ENCODE peak calls at places on chromosome 10, in five cellular contexts. One of them, this sample, is unnamed.

GRCh38 chr10:59465089-59465488 is 102.7 kb upstream of the FAM13C start:
- DNase-seq in sciatic nerve: no peak
- DNase-seq in AG08396: peak
- DNase-seq in posterior cingulate gyrus: no peak
- DNase-seq in NCI-H510A treated with DMSO at 0.1 percent for 48 hours: peak
- DNase-seq in this sample: no peak

GRCh38 chr10:73979428-73980407 is 18.2 kb upstream of the VCL start:
- DNase-seq in NCI-H510A treated with DMSO at 0.1 percent for 48 hours: no peak
- DNase-seq in sciatic nerve: no peak
- DNase-seq in posterior cingulate gyrus: no peak
- DNase-seq in AG08396: no peak
- DNase-seq in this sample: no peak

GRCh38 chr10:3782099-3782455 is 2.9 kb downstream of the KLF6 start:
- DNase-seq in AG08396: peak
- DNase-seq in NCI-H510A treated with DMSO at 0.1 percent for 48 hours: no peak
- DNase-seq in sciatic nerve: no peak
- DNase-seq in posterior cingulate gyrus: no peak
- DNase-seq in this sample: no peak

GRCh38 chr10:113907166-113907565 is 52.7 kb downstream of the NHLRC2 start:
- DNase-seq in AG08396: no peak
- DNase-seq in NCI-H510A treated with DMSO at 0.1 percent for 48 hours: no peak
- DNase-seq in sciatic nerve: no peak
- DNase-seq in posterior cingulate gyrus: no peak
- DNase-seq in this sample: no peak

GRCh38 chr10:103481974-103482531 is 3.0 kb upstream of the CALHM3 start:
- DNase-seq in sciatic nerve: no peak
- DNase-seq in NCI-H510A treated with DMSO at 0.1 percent for 48 hours: peak
- DNase-seq in posterior cingulate gyrus: no peak
- DNase-seq in AG08396: peak
- DNase-seq in this sample: no peak

GRCh38 chr10:91422915-91423314 is 12.8 kb downstream of the HECTD2 start:
- DNase-seq in AG08396: no peak
- DNase-seq in sciatic nerve: no peak
- DNase-seq in posterior cingulate gyrus: no peak
- DNase-seq in NCI-H510A treated with DMSO at 0.1 percent for 48 hours: no peak
- DNase-seq in this sample: no peak

GRCh38 chr10:66215005-66215404 is 710.8 kb upstream of the LRRTM3 start:
- DNase-seq in AG08396: no peak
- DNase-seq in NCI-H510A treated with DMSO at 0.1 percent for 48 hours: no peak
- DNase-seq in posterior cingulate gyrus: no peak
- DNase-seq in sciatic nerve: no peak
- DNase-seq in this sample: no peak

GRCh38 chr10:78688945-78689935 is 379.5 kb upstream of the ZMIZ1 start:
- DNase-seq in sciatic nerve: no peak
- DNase-seq in posterior cingulate gyrus: peak
- DNase-seq in NCI-H510A treated with DMSO at 0.1 percent for 48 hours: peak
- DNase-seq in AG08396: peak
- DNase-seq in this sample: no peak

GRCh38 chr10:71068811-71069411 is 143.5 kb upstream of the UNC5B start:
- DNase-seq in AG08396: peak
- DNase-seq in sciatic nerve: no peak
- DNase-seq in posterior cingulate gyrus: peak
- DNase-seq in NCI-H510A treated with DMSO at 0.1 percent for 48 hours: no peak
- DNase-seq in this sample: peak

GRCh38 chr10:20040012-20040411 is 223.8 kb downstream of the PLXDC2 start:
- DNase-seq in posterior cingulate gyrus: no peak
- DNase-seq in sciatic nerve: no peak
- DNase-seq in NCI-H510A treated with DMSO at 0.1 percent for 48 hours: no peak
- DNase-seq in AG08396: no peak
- DNase-seq in this sample: no peak

GRCh38 chr10:114304017-114304565 is 65.0 kb downstream of the VWA2 start:
- DNase-seq in NCI-H510A treated with DMSO at 0.1 percent for 48 hours: peak
- DNase-seq in posterior cingulate gyrus: peak
- DNase-seq in AG08396: peak
- DNase-seq in sciatic nerve: peak
- DNase-seq in this sample: peak

GRCh38 chr10:72719941-72720592 is 28.1 kb downstream of the MCU start:
- DNase-seq in sciatic nerve: no peak
- DNase-seq in AG08396: no peak
- DNase-seq in NCI-H510A treated with DMSO at 0.1 percent for 48 hours: no peak
- DNase-seq in posterior cingulate gyrus: no peak
- DNase-seq in this sample: no peak

GRCh38 chr10:129945941-129946760 is 17.9 kb downstream of the EBF3 start:
- DNase-seq in posterior cingulate gyrus: no peak
- DNase-seq in AG08396: no peak
- DNase-seq in NCI-H510A treated with DMSO at 0.1 percent for 48 hours: no peak
- DNase-seq in sciatic nerve: peak
- DNase-seq in this sample: peak

GRCh38 chr10:32953277-32953927 is 4.6 kb downstream of the ITGB1 start:
- DNase-seq in AG08396: no peak
- DNase-seq in sciatic nerve: no peak
- DNase-seq in posterior cingulate gyrus: no peak
- DNase-seq in NCI-H510A treated with DMSO at 0.1 percent for 48 hours: no peak
- DNase-seq in this sample: no peak

GRCh38 chr10:28554952-28555351 is 22.0 kb downstream of the WAC start:
- DNase-seq in NCI-H510A treated with DMSO at 0.1 percent for 48 hours: no peak
- DNase-seq in posterior cingulate gyrus: no peak
- DNase-seq in sciatic nerve: no peak
- DNase-seq in AG08396: no peak
- DNase-seq in this sample: no peak

GRCh38 chr10:101901340-101901739 is 57.7 kb upstream of the KCNIP2 start:
- DNase-seq in NCI-H510A treated with DMSO at 0.1 percent for 48 hours: peak
- DNase-seq in AG08396: no peak
- DNase-seq in sciatic nerve: no peak
- DNase-seq in posterior cingulate gyrus: no peak
- DNase-seq in this sample: no peak

GRCh38 chr10:90865400-90865799 is 6.4 kb upstream of the RPP30 start:
- DNase-seq in sciatic nerve: no peak
- DNase-seq in AG08396: peak
- DNase-seq in NCI-H510A treated with DMSO at 0.1 percent for 48 hours: no peak
- DNase-seq in posterior cingulate gyrus: no peak
- DNase-seq in this sample: no peak

GRCh38 chr10:86795353-86795752 is 38.9 kb downstream of the BMPR1A start:
- DNase-seq in posterior cingulate gyrus: no peak
- DNase-seq in NCI-H510A treated with DMSO at 0.1 percent for 48 hours: peak
- DNase-seq in sciatic nerve: no peak
- DNase-seq in AG08396: peak
- DNase-seq in this sample: no peak

GRCh38 chr10:78664929-78665525 is 403.7 kb upstream of the ZMIZ1 start:
- DNase-seq in sciatic nerve: no peak
- DNase-seq in NCI-H510A treated with DMSO at 0.1 percent for 48 hours: peak
- DNase-seq in posterior cingulate gyrus: no peak
- DNase-seq in AG08396: no peak
- DNase-seq in this sample: no peak

GRCh38 chr10:17617031-17617911 is at the start of gene HACD1:
- DNase-seq in posterior cingulate gyrus: peak
- DNase-seq in sciatic nerve: peak
- DNase-seq in NCI-H510A treated with DMSO at 0.1 percent for 48 hours: peak
- DNase-seq in AG08396: peak
- DNase-seq in this sample: peak

GRCh38 chr10:131093795-131094366 is 217.6 kb downstream of the TCERG1L start:
- DNase-seq in sciatic nerve: no peak
- DNase-seq in NCI-H510A treated with DMSO at 0.1 percent for 48 hours: no peak
- DNase-seq in AG08396: no peak
- DNase-seq in posterior cingulate gyrus: no peak
- DNase-seq in this sample: no peak

GRCh38 chr10:7015457-7015856 is 395.4 kb downstream of the SFMBT2 start:
- DNase-seq in sciatic nerve: no peak
- DNase-seq in posterior cingulate gyrus: no peak
- DNase-seq in AG08396: no peak
- DNase-seq in NCI-H510A treated with DMSO at 0.1 percent for 48 hours: no peak
- DNase-seq in this sample: no peak